ENCODE peak calls at places on chromosome 19, in four cellular contexts. W is retinal pigment epithelial cell, Z is suprapubic skin, A is IMR-90. C is an unnamed sample.

GRCh38 chr19:14495678-14496028 is 274 bp downstream of the GIPC1 start:
- DNase-seq in A (no peak), Z (no peak), W (no peak), C (no peak)

GRCh38 chr19:38868551-38868950 is 9.5 kb downstream of the RINL start:
- DNase-seq in W (no peak), Z (no peak), A (no peak), C (no peak)

GRCh38 chr19:2275588-2276428 is 6.2 kb downstream of the PEAK3 start:
- DNase-seq in A (no peak), Z (no peak), W (no peak), C (no peak)

GRCh38 chr19:17695198-17695597 is 7.0 kb upstream of the UNC13A start:
- DNase-seq in A (no peak), W (no peak), Z (no peak), C (no peak)

GRCh38 chr19:2540646-2541454 is 64.9 kb downstream of the GADD45B start:
- DNase-seq in A (peak; percentile 97), W (peak; percentile 98), Z (peak; percentile 96), C (peak; percentile 91)

GRCh38 chr19:719636-720377 is 11.1 kb downstream of the PALM start:
- DNase-seq in Z (no peak), A (no peak), W (no peak), C (no peak)

GRCh38 chr19:17405250-17406038 is at the start of gene BST2:
- DNase-seq in A (peak; percentile 37), W (peak; percentile 18), Z (no peak), C (no peak)

GRCh38 chr19:35228177-35228930 is at the start of gene FAM187B:
- DNase-seq in Z (peak; percentile 70), A (no peak), W (no peak), C (no peak)

GRCh38 chr19:19537321-19538048 is 580 bp upstream of the CILP2 start:
- DNase-seq in A (no peak), Z (no peak), W (no peak), C (no peak)

GRCh38 chr19:5891938-5892771 is 11.4 kb downstream of the NDUFA11 start:
- DNase-seq in A (peak; percentile 35), W (no peak), Z (no peak), C (no peak)

GRCh38 chr19:31304877-31305312 is 44.3 kb downstream of the TSHZ3 start:
- DNase-seq in W (no peak), Z (peak; percentile 21), A (no peak), C (no peak)

GRCh38 chr19:15812059-15812722 is 3.3 kb downstream of the OR10H1 start:
- DNase-seq in A (no peak), W (no peak), Z (no peak), C (no peak)

GRCh38 chr19:39307233-39307821 is 11.1 kb downstream of the IFNL1 start:
- DNase-seq in Z (peak; percentile 74), W (no peak), A (no peak), C (no peak)

GRCh38 chr19:18418725-18419194 is 438 bp upstream of the SSBP4 start:
- DNase-seq in A (no peak), W (no peak), Z (no peak), C (no peak)

GRCh38 chr19:13506550-13506878 is 235 bp upstream of the CACNA1A start:
- DNase-seq in Z (no peak), W (no peak), A (peak; percentile 54), C (no peak)

DNA sequence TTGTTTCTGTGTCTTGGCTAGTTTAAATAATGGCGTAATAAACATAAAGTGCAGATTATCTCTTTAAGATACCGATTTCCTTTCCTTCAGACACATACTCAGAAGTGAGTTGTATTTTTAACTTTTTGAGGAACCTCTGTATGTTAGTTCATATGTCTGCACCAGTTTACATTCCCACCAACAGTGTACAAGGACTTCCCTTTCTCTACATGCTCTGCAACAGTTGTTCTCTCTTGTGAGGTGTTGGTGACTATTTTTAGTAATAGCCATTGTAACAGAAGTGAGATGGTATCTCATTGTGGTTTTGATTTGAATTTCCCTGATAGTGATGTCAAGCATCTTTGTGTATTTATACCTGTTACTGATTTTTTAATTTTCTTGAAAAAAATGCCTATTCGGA is 418.6 kb downstream of the UQCRFS1 start:
- DNase-seq in A (no peak), Z (no peak), W (no peak), C (no peak)
- H3K4me3 ChIP-seq in A (no peak overlapping the region), Z (no peak overlapping the region), W (no peak overlapping the region), C (peak overlapping the region; percentile 36)

GRCh38 chr19:48444129-48444932 is 1.5 kb upstream of the GRWD1 start:
- DNase-seq in A (no peak), W (no peak), Z (no peak), C (no peak)

GRCh38 chr19:48444933-48445194 is 919 bp upstream of the GRWD1 start:
- DNase-seq in A (no peak), Z (no peak), W (no peak), C (no peak)

GRCh38 chr19:48442116-48443035 is 3.4 kb upstream of the GRWD1 start:
- DNase-seq in A (no peak), Z (no peak), W (no peak), C (no peak)

GRCh38 chr19:48443731-48444128 is 2.1 kb upstream of the GRWD1 start:
- DNase-seq in A (no peak), W (no peak), Z (no peak), C (no peak)

GRCh38 chr19:48443262-48443661 is 2.5 kb upstream of the GRWD1 start:
- DNase-seq in W (no peak), A (no peak), Z (no peak), C (no peak)
- H3K4me3 ChIP-seq in W (no peak overlapping the region), A (peak overlapping the region; percentile 5), Z (peak overlapping the region; percentile 92), C (no peak overlapping the region)

GRCh38 chr19:42075364-42075615 is 676 bp upstream of the ZNF574 start:
- DNase-seq in Z (no peak), W (no peak), A (no peak), C (no peak)
- H3K4me3 ChIP-seq in Z (peak overlapping the region; percentile 89), W (peak overlapping the region; percentile 79), A (peak overlapping the region; percentile 75), C (peak overlapping the region; percentile 58)

DNA sequence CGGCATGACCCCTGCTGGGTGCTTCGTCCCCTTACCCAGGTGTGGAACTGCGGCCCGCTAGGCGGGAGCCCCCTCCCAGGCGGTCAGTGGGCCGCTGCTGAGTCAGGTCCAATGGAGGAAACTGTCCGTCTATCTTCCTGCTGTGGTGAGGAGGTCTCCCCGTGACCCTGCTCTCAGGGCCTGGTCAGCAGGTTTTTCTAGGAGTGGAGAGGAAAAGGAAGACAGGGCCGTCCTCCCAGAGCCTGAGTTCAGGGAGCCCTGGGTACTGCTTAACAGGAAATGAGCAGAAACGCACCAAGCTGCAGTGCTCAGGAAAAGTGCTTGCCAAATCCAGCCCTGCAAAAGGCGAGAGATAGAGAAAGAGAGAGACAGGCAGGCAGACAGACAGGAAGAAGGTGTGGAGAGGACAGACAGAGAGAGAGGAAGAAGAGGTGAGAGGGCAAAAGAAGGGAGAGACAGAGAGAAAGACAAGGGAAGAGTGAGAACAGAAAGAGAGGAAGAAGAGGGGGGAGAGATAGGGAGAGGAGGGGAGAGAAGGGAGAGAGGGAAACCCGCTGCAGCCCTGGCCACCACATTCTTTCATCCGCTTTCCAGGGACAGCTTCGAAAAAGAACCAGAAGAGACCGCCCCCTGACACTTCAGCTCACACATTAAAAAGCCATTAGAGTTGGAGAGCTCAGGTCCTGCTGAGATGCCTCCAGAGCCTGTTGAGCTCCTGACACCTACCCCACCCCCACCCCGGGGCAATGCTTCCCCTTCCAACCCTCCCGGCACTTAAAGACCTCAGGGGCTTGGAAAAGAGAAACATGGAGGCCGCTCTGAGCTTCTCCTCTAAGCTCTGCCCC is 10.1 kb downstream of the SH3GL1 start:
- DNase-seq in A (peak; percentile 56), Z (no peak), W (no peak), C (no peak)
- H3K4me3 ChIP-seq in A (no peak overlapping the region), Z (peak overlapping the region; percentile 1), W (no peak overlapping the region), C (peak overlapping the region; percentile 3)

GRCh38 chr19:45952691-45953505 is 20.8 kb downstream of the NOVA2 start:
- DNase-seq in Z (no peak), W (no peak), A (peak; percentile 42), C (no peak)

GRCh38 chr19:45955905-45956608 is 17.6 kb downstream of the NOVA2 start:
- DNase-seq in A (peak; percentile 7), Z (no peak), W (peak; percentile 27), C (no peak)

GRCh38 chr19:45954132-45954531 is 19.5 kb downstream of the NOVA2 start:
- DNase-seq in Z (no peak), W (no peak), A (no peak), C (no peak)

GRCh38 chr19:45953676-45954075 is 20.0 kb downstream of the NOVA2 start:
- DNase-seq in Z (no peak), A (no peak), W (no peak), C (no peak)

DNA sequence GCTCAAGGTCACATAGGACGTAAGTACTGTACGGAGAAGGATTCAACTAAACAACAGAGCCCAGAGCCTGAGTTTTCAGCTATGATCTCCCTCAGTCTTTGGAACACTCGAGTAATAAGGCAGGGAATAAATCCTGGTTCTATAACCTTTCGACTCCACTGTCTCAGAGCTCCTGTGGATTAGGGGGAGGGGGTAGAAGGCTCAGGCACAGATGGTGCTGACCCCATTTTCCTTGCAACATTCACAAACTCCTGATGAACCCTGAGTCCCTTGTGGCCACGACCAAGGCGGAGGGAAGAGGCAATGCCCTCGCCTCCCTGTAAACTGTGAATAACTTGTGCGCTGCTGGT is 21.3 kb downstream of the NOVA2 start:
- DNase-seq in W (no peak), A (no peak), Z (no peak), C (no peak)
- H3K4me3 ChIP-seq in W (no peak overlapping the region), A (no peak overlapping the region), Z (no peak overlapping the region), C (no peak overlapping the region)

GRCh38 chr19:10289836-10290438 is at the start of gene ICAM5:
- DNase-seq in A (peak; percentile 42), Z (no peak), W (no peak), C (no peak)

GRCh38 chr19:10290876-10291553 is 1.3 kb downstream of the ICAM5 start:
- DNase-seq in Z (no peak), A (peak; percentile 54), W (no peak), C (no peak)

GRCh38 chr19:10288662-10289166 is 1.0 kb upstream of the ICAM5 start:
- DNase-seq in W (no peak), Z (no peak), A (peak; percentile 40), C (no peak)

GRCh38 chr19:10290439-10290875 is 705 bp downstream of the ICAM5 start:
- DNase-seq in W (no peak), Z (no peak), A (peak; percentile 7), C (no peak)

GRCh38 chr19:10289167-10289835 is 451 bp upstream of the ICAM5 start:
- DNase-seq in W (no peak), Z (no peak), A (peak; percentile 54), C (no peak)
- H3K4me3 ChIP-seq in W (peak overlapping the region; percentile 36), Z (peak overlapping the region; percentile 45), A (peak overlapping the region; percentile 77), C (peak overlapping the region; percentile 55)

GRCh38 chr19:40344422-40344821 is 3.8 kb downstream of the C19orf47 start:
- DNase-seq in Z (no peak), W (no peak), A (no peak), C (no peak)

GRCh38 chr19:40339018-40339728 is 9.0 kb downstream of the C19orf47 start:
- DNase-seq in W (no peak), Z (no peak), A (no peak), C (no peak)

GRCh38 chr19:40337594-40337993 is 10.6 kb downstream of the C19orf47 start:
- DNase-seq in A (no peak), Z (no peak), W (no peak), C (no peak)

GRCh38 chr19:40342644-40343311 is 5.4 kb downstream of the C19orf47 start:
- DNase-seq in A (no peak), Z (no peak), W (no peak), C (no peak)

GRCh38 chr19:40341601-40342482 is 6.4 kb downstream of the C19orf47 start:
- DNase-seq in A (no peak), W (no peak), Z (no peak), C (no peak)
- H3K4me3 ChIP-seq in A (no peak overlapping the region), W (no peak overlapping the region), Z (no peak overlapping the region), C (no peak overlapping the region)